ENCODE peak calls at places on chromosomes 12 and 14, in five cellular contexts. One of them, this sample, is unnamed.

GRCh38 chr14:67636361-67636919 is 16.7 kb downstream of the ARG2 start:
- DNase-seq in neural progenitor cell: no peak
- DNase-seq in astrocyte: no peak
- DNase-seq in CD8-positive, alpha-beta T cell: no peak
- DNase-seq in GM23248: peak; percentile 55
- DNase-seq in this sample: no peak

GRCh38 chr14:41137741-41138140 is 468.9 kb upstream of the LRFN5 start:
- DNase-seq in GM23248: no peak
- DNase-seq in neural progenitor cell: no peak
- DNase-seq in astrocyte: no peak
- DNase-seq in CD8-positive, alpha-beta T cell: no peak
- DNase-seq in this sample: no peak

GRCh38 chr14:75147423-75148071 is 20.7 kb upstream of the NEK9 start:
- DNase-seq in CD8-positive, alpha-beta T cell: no peak
- DNase-seq in astrocyte: peak; percentile 91
- DNase-seq in neural progenitor cell: peak; percentile 72
- DNase-seq in GM23248: peak; percentile 84
- DNase-seq in this sample: no peak

GRCh38 chr14:79051009-79051710 is 881.0 kb downstream of the NRXN3 start:
- DNase-seq in CD8-positive, alpha-beta T cell: no peak
- DNase-seq in GM23248: no peak
- DNase-seq in astrocyte: no peak
- DNase-seq in neural progenitor cell: no peak
- DNase-seq in this sample: no peak

GRCh38 chr12:63445266-63445665 is 223.0 kb downstream of the DPY19L2 start:
- DNase-seq in GM23248: no peak
- DNase-seq in CD8-positive, alpha-beta T cell: no peak
- DNase-seq in neural progenitor cell: no peak
- DNase-seq in astrocyte: no peak
- DNase-seq in this sample: no peak

GRCh38 chr12:13075114-13075471 is 28.4 kb downstream of the GSG1 start:
- DNase-seq in astrocyte: peak; percentile 65
- DNase-seq in GM23248: peak; percentile 3
- DNase-seq in neural progenitor cell: no peak
- DNase-seq in CD8-positive, alpha-beta T cell: no peak
- DNase-seq in this sample: no peak

GRCh38 chr12:108807996-108808725 is 49.2 kb downstream of the SSH1 start:
- DNase-seq in neural progenitor cell: no peak
- DNase-seq in GM23248: peak; percentile 8
- DNase-seq in CD8-positive, alpha-beta T cell: no peak
- DNase-seq in astrocyte: no peak
- DNase-seq in this sample: no peak

GRCh38 chr12:25728196-25728595 is 175.1 kb upstream of the LMNTD1 start:
- DNase-seq in GM23248: no peak
- DNase-seq in astrocyte: peak; percentile 18
- DNase-seq in neural progenitor cell: no peak
- DNase-seq in CD8-positive, alpha-beta T cell: no peak
- DNase-seq in this sample: no peak

GRCh38 chr12:65121049-65121955 is at the start of gene WIF1:
- DNase-seq in GM23248: peak; percentile 38
- DNase-seq in neural progenitor cell: peak; percentile 76
- DNase-seq in CD8-positive, alpha-beta T cell: no peak
- DNase-seq in astrocyte: no peak
- DNase-seq in this sample: no peak

GRCh38 chr12:110124184-110124995 is at the start of gene IFT81:
- DNase-seq in neural progenitor cell: peak; percentile 98
- DNase-seq in CD8-positive, alpha-beta T cell: peak; percentile 97
- DNase-seq in astrocyte: peak; percentile 72
- DNase-seq in GM23248: peak; percentile 97
- DNase-seq in this sample: peak; percentile 91

GRCh38 chr12:111424793-111425251 is 19.1 kb downstream of the SH2B3 start:
- DNase-seq in astrocyte: no peak
- DNase-seq in neural progenitor cell: peak; percentile 53
- DNase-seq in GM23248: no peak
- DNase-seq in CD8-positive, alpha-beta T cell: no peak
- DNase-seq in this sample: no peak

GRCh38 chr14:101839236-101839635 is 77.7 kb downstream of the PPP2R5C start:
- DNase-seq in astrocyte: no peak
- DNase-seq in neural progenitor cell: no peak
- DNase-seq in GM23248: no peak
- DNase-seq in CD8-positive, alpha-beta T cell: no peak
- DNase-seq in this sample: no peak

GRCh38 chr12:47652491-47653234 is 53.2 kb downstream of the RPAP3 start:
- DNase-seq in CD8-positive, alpha-beta T cell: no peak
- DNase-seq in GM23248: peak; percentile 17
- DNase-seq in neural progenitor cell: no peak
- DNase-seq in astrocyte: no peak
- DNase-seq in this sample: no peak

GRCh38 chr14:101473045-101473729 is 88.1 kb upstream of the DIO3 start:
- DNase-seq in neural progenitor cell: peak; percentile 62
- DNase-seq in astrocyte: no peak
- DNase-seq in GM23248: no peak
- DNase-seq in CD8-positive, alpha-beta T cell: no peak
- DNase-seq in this sample: no peak

GRCh38 chr14:68549966-68550705 is 242.7 kb downstream of the ZFP36L1 start:
- DNase-seq in neural progenitor cell: no peak
- DNase-seq in CD8-positive, alpha-beta T cell: no peak
- DNase-seq in astrocyte: no peak
- DNase-seq in GM23248: no peak
- DNase-seq in this sample: no peak

GRCh38 chr14:105118646-105119409 is 49.7 kb downstream of the JAG2 start:
- DNase-seq in astrocyte: no peak
- DNase-seq in CD8-positive, alpha-beta T cell: no peak
- DNase-seq in neural progenitor cell: no peak
- DNase-seq in GM23248: no peak
- DNase-seq in this sample: no peak

GRCh38 chr12:75720807-75721206 is 209.4 kb upstream of the KRR1 start:
- DNase-seq in CD8-positive, alpha-beta T cell: no peak
- DNase-seq in GM23248: no peak
- DNase-seq in astrocyte: no peak
- DNase-seq in neural progenitor cell: peak; percentile 22
- DNase-seq in this sample: no peak

GRCh38 chr12:4649358-4649661 is 396 bp downstream of the NDUFA9 start:
- DNase-seq in neural progenitor cell: no peak
- DNase-seq in astrocyte: no peak
- DNase-seq in CD8-positive, alpha-beta T cell: no peak
- DNase-seq in GM23248: no peak
- DNase-seq in this sample: no peak

GRCh38 chr12:60194682-60195081 is 598.9 kb downstream of the SLC16A7 start:
- DNase-seq in GM23248: peak; percentile 39
- DNase-seq in astrocyte: peak; percentile 27
- DNase-seq in CD8-positive, alpha-beta T cell: no peak
- DNase-seq in neural progenitor cell: no peak
- DNase-seq in this sample: no peak

GRCh38 chr12:45192041-45192695 is 23.7 kb upstream of the ANO6 start:
- DNase-seq in GM23248: peak; percentile 65
- DNase-seq in neural progenitor cell: peak; percentile 9
- DNase-seq in CD8-positive, alpha-beta T cell: no peak
- DNase-seq in astrocyte: peak; percentile 76
- DNase-seq in this sample: no peak

GRCh38 chr12:8038659-8039114 is 6.2 kb downstream of the FOXJ2 start:
- DNase-seq in CD8-positive, alpha-beta T cell: no peak
- DNase-seq in astrocyte: peak; percentile 62
- DNase-seq in GM23248: peak; percentile 88
- DNase-seq in neural progenitor cell: peak; percentile 73
- DNase-seq in this sample: no peak

GRCh38 chr12:51391047-51391837 is at the start of gene GALNT6:
- DNase-seq in CD8-positive, alpha-beta T cell: peak; percentile 64
- DNase-seq in GM23248: no peak
- DNase-seq in astrocyte: no peak
- DNase-seq in neural progenitor cell: peak; percentile 67
- DNase-seq in this sample: peak; percentile 71

GRCh38 chr12:89707623-89707991 is 1.0 kb downstream of the ATP2B1 start:
- DNase-seq in astrocyte: no peak
- DNase-seq in neural progenitor cell: peak; percentile 79
- DNase-seq in CD8-positive, alpha-beta T cell: no peak
- DNase-seq in GM23248: peak; percentile 44
- DNase-seq in this sample: peak; percentile 3

GRCh38 chr14:64501326-64502171 is 2.1 kb downstream of the ZBTB25 start:
- DNase-seq in CD8-positive, alpha-beta T cell: no peak
- DNase-seq in astrocyte: peak; percentile 77
- DNase-seq in neural progenitor cell: no peak
- DNase-seq in GM23248: peak; percentile 79
- DNase-seq in this sample: peak; percentile 50

GRCh38 chr14:81303258-81303935 is 82.6 kb upstream of the GTF2A1 start:
- DNase-seq in CD8-positive, alpha-beta T cell: no peak
- DNase-seq in neural progenitor cell: no peak
- DNase-seq in astrocyte: no peak
- DNase-seq in GM23248: no peak
- DNase-seq in this sample: peak; percentile 46

GRCh38 chr12:96907681-96908163 is 665 bp downstream of the NEDD1 start:
- DNase-seq in neural progenitor cell: peak; percentile 63
- DNase-seq in astrocyte: peak; percentile 36
- DNase-seq in CD8-positive, alpha-beta T cell: peak; percentile 7
- DNase-seq in GM23248: peak; percentile 59
- DNase-seq in this sample: no peak

GRCh38 chr12:127546721-127547505 is 720.1 kb upstream of the TMEM132C start:
- DNase-seq in astrocyte: peak; percentile 23
- DNase-seq in neural progenitor cell: no peak
- DNase-seq in CD8-positive, alpha-beta T cell: no peak
- DNase-seq in GM23248: no peak
- DNase-seq in this sample: no peak

GRCh38 chr12:125983094-125983783 is 918.0 kb downstream of the AACS start:
- DNase-seq in astrocyte: peak; percentile 72
- DNase-seq in GM23248: no peak
- DNase-seq in neural progenitor cell: peak; percentile 97
- DNase-seq in CD8-positive, alpha-beta T cell: no peak
- DNase-seq in this sample: no peak

GRCh38 chr12:75876843-75877587 is 154.6 kb downstream of the PHLDA1 start:
- DNase-seq in GM23248: no peak
- DNase-seq in astrocyte: no peak
- DNase-seq in CD8-positive, alpha-beta T cell: no peak
- DNase-seq in neural progenitor cell: no peak
- DNase-seq in this sample: no peak

GRCh38 chr14:91614187-91614586 is 104.1 kb upstream of the PPP4R3A start:
- DNase-seq in CD8-positive, alpha-beta T cell: no peak
- DNase-seq in GM23248: peak; percentile 28
- DNase-seq in neural progenitor cell: no peak
- DNase-seq in astrocyte: no peak
- DNase-seq in this sample: no peak

GRCh38 chr12:57340104-57340503 is 89.1 kb upstream of the STAC3 start:
- DNase-seq in neural progenitor cell: peak; percentile 2
- DNase-seq in CD8-positive, alpha-beta T cell: no peak
- DNase-seq in astrocyte: peak; percentile 86
- DNase-seq in GM23248: peak; percentile 77
- DNase-seq in this sample: no peak

GRCh38 chr12:123713398-123714301 is 1.5 kb downstream of the ATP6V0A2 start:
- DNase-seq in neural progenitor cell: no peak
- DNase-seq in CD8-positive, alpha-beta T cell: no peak
- DNase-seq in astrocyte: peak; percentile 12
- DNase-seq in GM23248: peak; percentile 48
- DNase-seq in this sample: no peak
- H3K27ac ChIP-seq in neural progenitor cell: no peak overlapping the region
- H3K27ac ChIP-seq in CD8-positive, alpha-beta T cell: no peak overlapping the region
- H3K27ac ChIP-seq in astrocyte: no peak overlapping the region
- H3K27ac ChIP-seq in GM23248: no peak overlapping the region
- H3K27ac ChIP-seq in this sample: peak overlapping the region; percentile 75

GRCh38 chr12:104704224-104704623 is 247.5 kb downstream of the CHST11 start:
- DNase-seq in astrocyte: no peak
- DNase-seq in CD8-positive, alpha-beta T cell: no peak
- DNase-seq in neural progenitor cell: no peak
- DNase-seq in GM23248: no peak
- DNase-seq in this sample: no peak

GRCh38 chr12:104701301-104701700 is 244.6 kb downstream of the CHST11 start:
- DNase-seq in astrocyte: no peak
- DNase-seq in CD8-positive, alpha-beta T cell: no peak
- DNase-seq in GM23248: no peak
- DNase-seq in neural progenitor cell: no peak
- DNase-seq in this sample: no peak

GRCh38 chr12:104703372-104703771 is 246.6 kb downstream of the CHST11 start:
- DNase-seq in GM23248: no peak
- DNase-seq in CD8-positive, alpha-beta T cell: no peak
- DNase-seq in astrocyte: no peak
- DNase-seq in neural progenitor cell: no peak
- DNase-seq in this sample: no peak

GRCh38 chr12:104701756-104702155 is 245.0 kb downstream of the CHST11 start:
- DNase-seq in astrocyte: no peak
- DNase-seq in CD8-positive, alpha-beta T cell: no peak
- DNase-seq in GM23248: no peak
- DNase-seq in neural progenitor cell: no peak
- DNase-seq in this sample: no peak

GRCh38 chr12:104702565-104703139 is 245.9 kb downstream of the CHST11 start:
- DNase-seq in CD8-positive, alpha-beta T cell: no peak
- DNase-seq in astrocyte: no peak
- DNase-seq in GM23248: peak; percentile 92
- DNase-seq in neural progenitor cell: no peak
- DNase-seq in this sample: no peak
- H3K4me1 ChIP-seq in CD8-positive, alpha-beta T cell: no peaks in the 10 kb centered on the region
- H3K4me1 ChIP-seq in astrocyte: peaks cover 14% of the 10 kb centered on the region
- H3K4me1 ChIP-seq in GM23248: peaks cover 50% of the 10 kb centered on the region
- H3K4me1 ChIP-seq in neural progenitor cell: no peaks in the 10 kb centered on the region
- H3K4me1 ChIP-seq in this sample: no peaks in the 10 kb centered on the region

GRCh38 chr12:31118831-31119530 is 45.3 kb downstream of the DDX11 start:
- DNase-seq in CD8-positive, alpha-beta T cell: no peak
- DNase-seq in neural progenitor cell: peak; percentile 87
- DNase-seq in astrocyte: no peak
- DNase-seq in GM23248: no peak
- DNase-seq in this sample: no peak

GRCh38 chr12:31118347-31118830 is 44.7 kb downstream of the DDX11 start:
- DNase-seq in astrocyte: no peak
- DNase-seq in neural progenitor cell: peak; percentile 68
- DNase-seq in GM23248: no peak
- DNase-seq in CD8-positive, alpha-beta T cell: no peak
- DNase-seq in this sample: no peak

GRCh38 chr12:31119531-31120211 is 46.0 kb downstream of the DDX11 start:
- DNase-seq in CD8-positive, alpha-beta T cell: no peak
- DNase-seq in astrocyte: no peak
- DNase-seq in neural progenitor cell: peak; percentile 8
- DNase-seq in GM23248: no peak
- DNase-seq in this sample: no peak

GRCh38 chr12:31122481-31122880 is 48.8 kb downstream of the DDX11 start:
- DNase-seq in neural progenitor cell: no peak
- DNase-seq in GM23248: no peak
- DNase-seq in CD8-positive, alpha-beta T cell: no peak
- DNase-seq in astrocyte: no peak
- DNase-seq in this sample: no peak

GRCh38 chr12:31120392-31121008 is 46.8 kb downstream of the DDX11 start:
- DNase-seq in CD8-positive, alpha-beta T cell: no peak
- DNase-seq in GM23248: no peak
- DNase-seq in neural progenitor cell: peak; percentile 31
- DNase-seq in astrocyte: no peak
- DNase-seq in this sample: no peak
- H3K4me3 ChIP-seq in CD8-positive, alpha-beta T cell: no peak overlapping the region
- H3K4me3 ChIP-seq in GM23248: no peak overlapping the region
- H3K4me3 ChIP-seq in neural progenitor cell: peak overlapping the region; percentile 49
- H3K4me3 ChIP-seq in astrocyte: no peak overlapping the region
- H3K4me3 ChIP-seq in this sample: no peak overlapping the region

DNA sequence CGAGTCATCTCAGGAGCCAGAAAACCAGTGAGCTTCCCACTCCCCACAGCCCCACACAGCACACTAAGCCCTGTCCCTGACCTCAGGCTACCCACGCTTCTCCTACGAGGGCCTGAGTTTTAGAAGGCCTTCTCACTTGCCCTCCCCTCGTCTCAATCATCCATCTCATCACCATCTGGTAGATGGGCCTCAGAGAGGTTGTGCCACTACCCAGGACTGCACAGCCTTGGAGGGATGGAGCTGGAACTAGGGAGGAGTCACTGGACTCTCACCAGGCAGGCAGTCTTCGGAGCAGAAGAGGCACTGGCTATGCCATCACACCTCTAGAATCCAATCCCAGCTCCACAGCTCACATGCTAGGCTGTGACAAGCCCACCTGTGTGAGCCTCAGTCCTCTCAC is 52.3 kb downstream of the ITPK1 start:
- DNase-seq in GM23248: no peak
- DNase-seq in CD8-positive, alpha-beta T cell: no peak
- DNase-seq in neural progenitor cell: no peak
- DNase-seq in astrocyte: no peak
- DNase-seq in this sample: no peak
- H3K27ac ChIP-seq in GM23248: no peak overlapping the region
- H3K27ac ChIP-seq in CD8-positive, alpha-beta T cell: no peak overlapping the region
- H3K27ac ChIP-seq in neural progenitor cell: no peak overlapping the region
- H3K27ac ChIP-seq in astrocyte: no peak overlapping the region
- H3K27ac ChIP-seq in this sample: no peak overlapping the region

This sample was measured in CD8-positive, alpha-beta memory T cell.